ENCODE peak calls at places on chromosomes 1 and 21, in seven cellular contexts. Z, W, C, B, L, R and V are unnamed samples.

GRCh38 chr1:11727119-11727518 is 8.8 kb upstream of the AGTRAP start:
- DNase-seq in Z (no peak), W (no peak), C (no peak), B (no peak), L (no peak), R (no peak), V (no peak)

GRCh38 chr1:21524686-21525339 is 15.6 kb downstream of the ALPL start:
- DNase-seq in Z (peak; percentile 74), W (no peak), C (no peak), B (no peak), L (no peak), R (no peak), V (no peak)

GRCh38 chr1:76854255-76854654 is 13.0 kb upstream of the ST6GALNAC5 start:
- DNase-seq in Z (no peak), W (no peak), C (no peak), B (no peak), L (peak; percentile 68), R (no peak), V (no peak)

GRCh38 chr1:35443768-35444518 is 113.3 kb downstream of the KIAA0319L start:
- DNase-seq in Z (no peak), W (peak; percentile 32), C (no peak), B (no peak), L (peak; percentile 76), R (no peak), V (no peak)

GRCh38 chr21:30269803-30270530 is 12.8 kb downstream of the KRTAP24-1 start:
- DNase-seq in Z (no peak), W (no peak), C (no peak), B (no peak), L (no peak), R (no peak), V (no peak)

GRCh38 chr1:231869364-231869763 is 242.8 kb downstream of the DISC1 start:
- DNase-seq in Z (no peak), W (no peak), C (no peak), B (no peak), L (no peak), R (no peak), V (no peak)

GRCh38 chr1:205805082-205805711 is 7.8 kb downstream of the SLC41A1 start:
- DNase-seq in Z (no peak), W (no peak), C (no peak), B (no peak), L (no peak), R (no peak), V (no peak)

GRCh38 chr1:99496067-99496466 is 149.8 kb upstream of the PALMD start:
- DNase-seq in Z (no peak), W (no peak), C (no peak), B (no peak), L (no peak), R (no peak), V (no peak)

GRCh38 chr1:8970870-8971337 is 25.2 kb downstream of the CA6 start:
- DNase-seq in Z (no peak), W (no peak), C (no peak), B (no peak), L (no peak), R (peak; percentile 11), V (peak; percentile 67)

GRCh38 chr1:101312192-101312591 is 75.4 kb downstream of the S1PR1 start:
- DNase-seq in Z (no peak), W (no peak), C (no peak), B (no peak), L (no peak), R (no peak), V (no peak)

GRCh38 chr1:30068787-30069472 is 654.5 kb downstream of the MATN1 start:
- DNase-seq in Z (no peak), W (no peak), C (no peak), B (no peak), L (no peak), R (no peak), V (no peak)

GRCh38 chr1:52416811-52417210 is 12.4 kb downstream of the PRPF38A start:
- DNase-seq in Z (no peak), W (no peak), C (no peak), B (no peak), L (no peak), R (no peak), V (no peak)

GRCh38 chr1:59638172-59638800 is 176.5 kb upstream of the HOOK1 start:
- DNase-seq in Z (no peak), W (peak; percentile 85), C (peak; percentile 83), B (no peak), L (peak; percentile 54), R (no peak), V (no peak)

GRCh38 chr1:233443040-233443439 is 115.5 kb downstream of the MAP3K21 start:
- DNase-seq in Z (no peak), W (peak; percentile 2), C (peak; percentile 31), B (no peak), L (no peak), R (no peak), V (no peak)

GRCh38 chr1:40868051-40868723 is 6.0 kb upstream of the CITED4 start:
- DNase-seq in Z (no peak), W (peak; percentile 93), C (no peak), B (no peak), L (no peak), R (no peak), V (no peak)

GRCh38 chr1:7663451-7664146 is 107.5 kb upstream of the VAMP3 start:
- DNase-seq in Z (no peak), W (no peak), C (no peak), B (no peak), L (no peak), R (no peak), V (no peak)

GRCh38 chr1:58769809-58770345 is 14.0 kb downstream of the JUN start:
- DNase-seq in Z (no peak), W (no peak), C (no peak), B (no peak), L (no peak), R (no peak), V (peak; percentile 29)

GRCh38 chr1:21284206-21285137 is 5.8 kb downstream of the ECE1 start:
- DNase-seq in Z (no peak), W (no peak), C (no peak), B (no peak), L (no peak), R (no peak), V (no peak)

GRCh38 chr1:183635112-183635605 is 424 bp downstream of the ARPC5 start:
- DNase-seq in Z (peak; percentile 74), W (peak; percentile 34), C (no peak), B (no peak), L (no peak), R (no peak), V (no peak)

GRCh38 chr1:228955691-228956090 is 220.4 kb downstream of the RHOU start:
- DNase-seq in Z (no peak), W (peak; percentile 39), C (no peak), B (no peak), L (peak; percentile 20), R (no peak), V (no peak)

GRCh38 chr1:85109475-85109874 is 61.2 kb upstream of the MCOLN3 start:
- DNase-seq in Z (peak; percentile 64), W (peak; percentile 86), C (peak; percentile 40), B (no peak), L (peak; percentile 81), R (no peak), V (peak; percentile 75)

GRCh38 chr1:91764471-91765115 is 121.4 kb downstream of the TGFBR3 start:
- DNase-seq in Z (no peak), W (no peak), C (no peak), B (no peak), L (peak; percentile 87), R (no peak), V (no peak)

GRCh38 chr1:166132496-166132895 is 34.3 kb downstream of the FAM78B start:
- DNase-seq in Z (no peak), W (no peak), C (no peak), B (no peak), L (no peak), R (no peak), V (no peak)

GRCh38 chr1:166136252-166136651 is 30.5 kb downstream of the FAM78B start:
- DNase-seq in Z (no peak), W (no peak), C (no peak), B (no peak), L (no peak), R (no peak), V (no peak)

GRCh38 chr1:166136699-166137401 is 30.0 kb downstream of the FAM78B start:
- DNase-seq in Z (no peak), W (no peak), C (no peak), B (no peak), L (no peak), R (no peak), V (no peak)

GRCh38 chr1:166133857-166134256 is 32.9 kb downstream of the FAM78B start:
- DNase-seq in Z (no peak), W (no peak), C (no peak), B (no peak), L (no peak), R (no peak), V (peak; percentile 15)

GRCh38 chr1:166133276-166133841 is 33.4 kb downstream of the FAM78B start:
- DNase-seq in Z (no peak), W (peak; percentile 3), C (peak; percentile 6), B (no peak), L (peak; percentile 63), R (no peak), V (no peak)
- TF ChIP-seq CTCF in Z (peak; percentile 11), W (no peak), C (peak; percentile 36), B (no peak), L (peak; percentile 84), R (peak; percentile 52), V (no peak)

DNA sequence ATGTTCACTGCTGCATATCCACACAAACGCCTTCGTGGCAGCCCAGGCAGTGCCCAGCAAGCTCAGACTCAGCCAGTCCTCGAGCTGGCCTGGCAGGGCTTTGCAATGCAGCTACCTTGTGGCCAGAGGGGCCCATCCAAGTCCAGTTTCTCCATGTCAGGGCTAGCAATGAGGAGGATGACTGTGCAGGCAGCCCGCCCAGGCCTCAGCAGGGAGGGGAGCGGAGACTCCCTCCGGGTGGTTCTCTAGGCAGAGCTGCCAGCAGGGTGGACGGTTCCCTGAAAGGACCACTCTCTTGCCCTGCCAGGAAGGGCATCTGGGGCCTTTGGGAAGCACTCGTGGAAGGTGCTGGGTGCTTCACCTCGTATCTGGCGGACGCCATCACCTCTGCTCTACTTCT is 56.4 kb downstream of the RUNX1 start:
- DNase-seq in Z (no peak), W (peak; percentile 77), C (peak; percentile 78), B (no peak), L (no peak), R (no peak), V (no peak)
- TF ChIP-seq CTCF in Z (no peak), W (no peak), C (no peak), B (no peak), L (no peak), R (no peak), V (no peak)

GRCh38 chr1:199113265-199113869 is 474.5 kb downstream of the PTPRC start:
- DNase-seq in Z (peak; percentile 59), W (peak; percentile 93), C (peak; percentile 57), B (no peak), L (peak; percentile 87), R (peak; percentile 43), V (no peak)
- TF ChIP-seq CTCF in Z (peak; percentile 80), W (peak; percentile 97), C (peak; percentile 84), B (no peak), L (peak; percentile 89), R (peak; percentile 77), V (peak; percentile 22)

DNA sequence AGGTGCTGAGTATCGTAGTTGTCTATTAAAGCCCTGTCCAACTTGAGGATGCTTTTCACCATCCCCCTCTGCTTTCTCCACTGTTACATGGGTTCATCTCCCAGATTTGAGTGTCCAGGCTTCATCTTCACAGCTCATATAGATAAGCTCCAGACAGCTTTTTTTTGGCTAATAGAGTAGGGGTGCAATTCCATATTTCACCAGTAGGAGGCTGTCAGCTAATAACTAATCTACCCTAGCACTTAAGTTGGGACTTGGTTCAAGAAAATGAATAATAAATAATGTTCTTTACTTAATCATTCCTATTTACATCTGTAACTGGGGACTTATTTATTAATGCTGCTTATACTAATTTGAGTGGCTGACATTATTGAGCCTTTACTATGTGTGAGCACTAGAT is 124.5 kb downstream of the IGSF21 start:
- DNase-seq in Z (no peak), W (no peak), C (no peak), B (no peak), L (no peak), R (no peak), V (no peak)
- TF ChIP-seq CTCF in Z (no peak), W (no peak), C (peak; percentile 28), B (no peak), L (peak; percentile 69), R (peak; percentile 35), V (no peak)